ENCODE peak calls at places on chromosomes 3 and 15, in six cellular contexts. R, W, E, T, G and F are unnamed samples.

GRCh38 chr3:140163159-140163763 is 228.3 kb downstream of the CLSTN2 start:
- DNase-seq in R (no peak), W (no peak), E (no peak), T (no peak), G (no peak), F (no peak)

GRCh38 chr15:68791431-68792283 is 29.0 kb downstream of the ANP32A start:
- DNase-seq in R (no peak), W (no peak), E (no peak), T (peak), G (no peak), F (no peak)

GRCh38 chr15:66153549-66154415 is 99.8 kb downstream of the MEGF11 start:
- DNase-seq in R (no peak), W (no peak), E (no peak), T (no peak), G (no peak), F (no peak)

GRCh38 chr3:79027593-79027992 is 740.2 kb downstream of the ROBO1 start:
- DNase-seq in R (no peak), W (no peak), E (no peak), T (no peak), G (no peak), F (no peak)

GRCh38 chr3:40690696-40691597 is 166.2 kb downstream of the ZNF621 start:
- DNase-seq in R (no peak), W (no peak), E (no peak), T (no peak), G (peak), F (no peak)

GRCh38 chr3:123105201-123106189 is 38.7 kb downstream of the PDIA5 start:
- DNase-seq in R (no peak), W (no peak), E (no peak), T (no peak), G (no peak), F (no peak)

GRCh38 chr15:77504310-77504709 is 83.6 kb downstream of the HMG20A start:
- DNase-seq in R (no peak), W (no peak), E (no peak), T (no peak), G (no peak), F (no peak)

GRCh38 chr3:152104847-152105415 is 163.8 kb upstream of the MBNL1 start:
- DNase-seq in R (no peak), W (no peak), E (no peak), T (no peak), G (no peak), F (no peak)

GRCh38 chr3:173789530-173789929 is 392.0 kb downstream of the NLGN1 start:
- DNase-seq in R (no peak), W (no peak), E (no peak), T (no peak), G (no peak), F (no peak)

GRCh38 chr3:105032541-105032940 is 334.2 kb upstream of the ALCAM start:
- DNase-seq in R (no peak), W (no peak), E (no peak), T (no peak), G (no peak), F (no peak)

GRCh38 chr3:72035606-72036005 is 250.7 kb upstream of the PROK2 start:
- DNase-seq in R (no peak), W (no peak), E (no peak), T (no peak), G (no peak), F (no peak)

GRCh38 chr3:143832433-143832832 is 15.8 kb downstream of the SLC9A9 start:
- DNase-seq in R (no peak), W (no peak), E (no peak), T (no peak), G (no peak), F (no peak)

GRCh38 chr3:127170794-127171193 is 22.1 kb upstream of the PRR23E start:
- DNase-seq in R (no peak), W (no peak), E (peak), T (no peak), G (no peak), F (no peak)

GRCh38 chr15:63250312-63250965 is 27.0 kb upstream of the APH1B start:
- DNase-seq in R (no peak), W (no peak), E (peak), T (no peak), G (no peak), F (no peak)

GRCh38 chr3:73479325-73479724 is 145.4 kb downstream of the PDZRN3 start:
- DNase-seq in R (no peak), W (no peak), E (no peak), T (no peak), G (no peak), F (no peak)

GRCh38 chr3:87900061-87900460 is 158.7 kb downstream of the CGGBP1 start:
- DNase-seq in R (no peak), W (no peak), E (no peak), T (no peak), G (no peak), F (no peak)

GRCh38 chr3:126828306-126828705 is 124.3 kb downstream of the CHCHD6 start:
- DNase-seq in R (no peak), W (no peak), E (no peak), T (no peak), G (no peak), F (no peak)

GRCh38 chr3:197508511-197508910 is 47.3 kb downstream of the BDH1 start:
- DNase-seq in R (no peak), W (no peak), E (no peak), T (no peak), G (no peak), F (no peak)

GRCh38 chr3:65583203-65583602 is 455.5 kb downstream of the MAGI1 start:
- DNase-seq in R (no peak), W (no peak), E (no peak), T (no peak), G (no peak), F (no peak)

GRCh38 chr3:175737646-175738572 is 878.8 kb downstream of the NAALADL2 start:
- DNase-seq in R (no peak), W (no peak), E (no peak), T (no peak), G (no peak), F (no peak)

GRCh38 chr15:94412979-94413741 is 181.8 kb downstream of the MCTP2 start:
- DNase-seq in R (peak), W (no peak), E (no peak), T (no peak), G (no peak), F (no peak)

GRCh38 chr3:18194431-18194830 is 230.7 kb downstream of the SATB1 start:
- DNase-seq in R (no peak), W (no peak), E (no peak), T (no peak), G (no peak), F (no peak)

GRCh38 chr3:14428087-14429067 is 26.0 kb downstream of the SLC6A6 start:
- DNase-seq in R (no peak), W (no peak), E (no peak), T (no peak), G (no peak), F (no peak)

GRCh38 chr15:88647362-88648105 is 8.7 kb downstream of the ISG20 start:
- DNase-seq in R (no peak), W (no peak), E (no peak), T (no peak), G (peak), F (no peak)

GRCh38 chr15:84824260-84824690 is 7.1 kb downstream of the ALPK3 start:
- DNase-seq in R (no peak), W (no peak), E (no peak), T (no peak), G (no peak), F (no peak)

GRCh38 chr3:78823859-78824258 is 943.9 kb downstream of the ROBO1 start:
- DNase-seq in R (no peak), W (no peak), E (no peak), T (no peak), G (peak), F (no peak)

GRCh38 chr15:82995076-82995475 is 9.1 kb downstream of the RAMAC start:
- DNase-seq in R (no peak), W (no peak), E (no peak), T (no peak), G (no peak), F (no peak)

GRCh38 chr3:133855772-133856171 is 39.9 kb downstream of the RAB6B start:
- DNase-seq in R (no peak), W (no peak), E (no peak), T (no peak), G (no peak), F (no peak)

GRCh38 chr3:143970773-143971366 is 753 bp upstream of the DIPK2A start:
- DNase-seq in R (peak), W (no peak), E (no peak), T (peak), G (no peak), F (no peak)

GRCh38 chr3:127009531-127009930 is 26.6 kb downstream of the PLXNA1 start:
- DNase-seq in R (no peak), W (no peak), E (no peak), T (no peak), G (no peak), F (no peak)

GRCh38 chr15:76235186-76235826 is 76.0 kb downstream of the ETFA start:
- DNase-seq in R (peak), W (no peak), E (peak), T (no peak), G (no peak), F (no peak)

GRCh38 chr3:108486910-108487309 is 23.5 kb downstream of the MYH15 start:
- DNase-seq in R (peak), W (no peak), E (no peak), T (no peak), G (no peak), F (peak)

GRCh38 chr3:42651248-42652091 is 2.0 kb upstream of the ZBTB47 start:
- DNase-seq in R (no peak), W (no peak), E (no peak), T (no peak), G (no peak), F (no peak)

GRCh38 chr15:60835974-60836373 is 357.0 kb upstream of the ICE2 start:
- DNase-seq in R (no peak), W (no peak), E (no peak), T (no peak), G (no peak), F (no peak)